ENCODE peak calls at places on chromosomes 16 and 17, in four cellular contexts. One of them, this sample, is unnamed.
A peak's percentile ranks its signal among the peaks of the same experiment; 100 is the strongest.

GRCh38 chr16:28974437-28975157 is at the start of gene SPNS1:
- DNase-seq in neuronal stem cell: peak; percentile 93
- DNase-seq in AG04450: peak; percentile 94
- DNase-seq in NCI-H774: peak; percentile 90
- DNase-seq in this sample: peak; percentile 91

GRCh38 chr17:14510136-14510535 is 209.3 kb downstream of the HS3ST3B1 start:
- DNase-seq in neuronal stem cell: no peak
- DNase-seq in AG04450: no peak
- DNase-seq in NCI-H774: no peak
- DNase-seq in this sample: no peak

GRCh38 chr17:5555254-5555653 is 29.1 kb downstream of the NLRP1 start:
- DNase-seq in neuronal stem cell: no peak
- DNase-seq in AG04450: peak; percentile 33
- DNase-seq in NCI-H774: no peak
- DNase-seq in this sample: no peak

GRCh38 chr17:31319253-31319661 is 2.2 kb downstream of the EVI2A start:
- DNase-seq in neuronal stem cell: no peak
- DNase-seq in AG04450: no peak
- DNase-seq in NCI-H774: no peak
- DNase-seq in this sample: no peak

GRCh38 chr16:86052926-86053325 is 154.0 kb downstream of the IRF8 start:
- DNase-seq in neuronal stem cell: no peak
- DNase-seq in AG04450: no peak
- DNase-seq in NCI-H774: no peak
- DNase-seq in this sample: no peak

GRCh38 chr17:55067697-55068439 is 99.3 kb downstream of the STXBP4 start:
- DNase-seq in neuronal stem cell: no peak
- DNase-seq in AG04450: no peak
- DNase-seq in NCI-H774: no peak
- DNase-seq in this sample: no peak

GRCh38 chr16:30720086-30720485 is 21.1 kb downstream of the SRCAP start:
- DNase-seq in neuronal stem cell: no peak
- DNase-seq in AG04450: no peak
- DNase-seq in NCI-H774: no peak
- DNase-seq in this sample: no peak

GRCh38 chr17:9549215-9549614 is 26.4 kb downstream of the STX8 start:
- DNase-seq in neuronal stem cell: no peak
- DNase-seq in AG04450: no peak
- DNase-seq in NCI-H774: no peak
- DNase-seq in this sample: no peak

GRCh38 chr16:57260294-57260929 is 15.4 kb downstream of the ARL2BP start:
- DNase-seq in neuronal stem cell: peak; percentile 81
- DNase-seq in AG04450: peak; percentile 50
- DNase-seq in NCI-H774: no peak
- DNase-seq in this sample: no peak

GRCh38 chr16:14013571-14014283 is 57.4 kb upstream of the MRTFB start:
- DNase-seq in neuronal stem cell: no peak
- DNase-seq in AG04450: peak; percentile 86
- DNase-seq in NCI-H774: peak; percentile 53
- DNase-seq in this sample: no peak

GRCh38 chr17:47323382-47324223 is at the start of gene EFCAB13:
- DNase-seq in neuronal stem cell: peak; percentile 71
- DNase-seq in AG04450: peak; percentile 18
- DNase-seq in NCI-H774: peak; percentile 96
- DNase-seq in this sample: peak; percentile 85

GRCh38 chr17:40538019-40538935 is 27.0 kb downstream of the CCR7 start:
- DNase-seq in neuronal stem cell: no peak
- DNase-seq in AG04450: no peak
- DNase-seq in NCI-H774: no peak
- DNase-seq in this sample: no peak

GRCh38 chr17:4625181-4625601 is 16.3 kb downstream of the ALOX15 start:
- DNase-seq in neuronal stem cell: no peak
- DNase-seq in AG04450: no peak
- DNase-seq in NCI-H774: no peak
- DNase-seq in this sample: no peak

GRCh38 chr17:16027708-16028584 is 28.3 kb downstream of the TTC19 start:
- DNase-seq in neuronal stem cell: no peak
- DNase-seq in AG04450: peak; percentile 68
- DNase-seq in NCI-H774: no peak
- DNase-seq in this sample: no peak

GRCh38 chr16:4852221-4852872 is 5.1 kb downstream of the UBN1 start:
- DNase-seq in neuronal stem cell: no peak
- DNase-seq in AG04450: no peak
- DNase-seq in NCI-H774: no peak
- DNase-seq in this sample: no peak

GRCh38 chr17:30366536-30366935 is 12.2 kb upstream of the CPD start:
- DNase-seq in neuronal stem cell: no peak
- DNase-seq in AG04450: no peak
- DNase-seq in NCI-H774: no peak
- DNase-seq in this sample: no peak

GRCh38 chr16:21949713-21950260 is 3.4 kb upstream of the UQCRC2 start:
- DNase-seq in neuronal stem cell: no peak
- DNase-seq in AG04450: no peak
- DNase-seq in NCI-H774: no peak
- DNase-seq in this sample: no peak

GRCh38 chr17:44878627-44879221 is 20.5 kb downstream of the EFTUD2 start:
- DNase-seq in neuronal stem cell: no peak
- DNase-seq in AG04450: no peak
- DNase-seq in NCI-H774: no peak
- DNase-seq in this sample: no peak

GRCh38 chr17:17681744-17682292 is 560 bp downstream of the RAI1 start:
- DNase-seq in neuronal stem cell: no peak
- DNase-seq in AG04450: no peak
- DNase-seq in NCI-H774: no peak
- DNase-seq in this sample: no peak